ENCODE peak calls at places on chromosomes 12 and 14, in ten cellular contexts. B is body of pancreas, C is mammary epithelial cell, F is iPS DF 6.9, H is PC-9, S is thyroid gland, P is Caco-2, K is pancreas, A is fibroblast of lung, N is transverse colon. D is an unnamed sample. For H3K36me3, the result is how much of the 10 kb centered on the place peaks cover.

GRCh38 chr12:120216742-120217595 is 16.1 kb upstream of the RPLP0 start:
- DNase-seq in A (no peak), P (no peak), K (no peak), H (no peak), N (no peak), F (no peak), S (no peak), C (no peak), B (no peak), D (no peak)

GRCh38 chr14:99884834-99885648 is 91.8 kb downstream of the EML1 start:
- DNase-seq in F (no peak), B (peak), K (no peak), N (no peak), P (peak), H (no peak), S (no peak), A (peak), C (peak), D (peak)

GRCh38 chr14:34098045-34098984 is 147.4 kb upstream of the EGLN3 start:
- DNase-seq in P (peak), C (peak), B (peak), H (peak), K (peak), A (peak), N (peak), S (peak), F (no peak), D (peak)

GRCh38 chr14:33347816-33348215 is 409.1 kb downstream of the NPAS3 start:
- DNase-seq in N (no peak), S (no peak), K (no peak), A (peak), P (no peak), C (no peak), B (no peak), F (no peak), H (no peak), D (no peak)

GRCh38 chr14:54556535-54556934 is 10.4 kb upstream of the SAMD4A start:
- DNase-seq in C (no peak), K (no peak), P (peak), F (no peak), S (no peak), N (no peak), A (no peak), H (no peak), B (no peak), D (no peak)

GRCh38 chr12:28575593-28576205 is 385.4 kb downstream of the CCDC91 start:
- DNase-seq in S (no peak), H (no peak), K (no peak), F (no peak), P (no peak), C (no peak), B (no peak), N (no peak), A (no peak), D (no peak)

GRCh38 chr14:68794856-68795601 is 2.2 kb upstream of the ZFP36L1 start:
- DNase-seq in N (peak), A (peak), H (peak), S (peak), B (peak), P (no peak), C (peak), F (no peak), K (peak), D (peak)

GRCh38 chr12:49903351-49903699 is 375 bp downstream of the FAIM2 start:
- DNase-seq in B (peak), C (no peak), N (no peak), F (no peak), S (no peak), H (no peak), A (no peak), K (no peak), P (no peak), D (no peak)

GRCh38 chr12:75877588-75878381 is 153.8 kb downstream of the PHLDA1 start:
- DNase-seq in A (no peak), B (no peak), P (no peak), S (peak), H (no peak), C (peak), N (no peak), F (no peak), K (no peak), D (no peak)

GRCh38 chr12:25052191-25053020 is 103.5 kb upstream of the BCAT1 start:
- DNase-seq in N (peak), A (no peak), B (peak), F (no peak), K (no peak), C (no peak), S (no peak), H (no peak), P (peak), D (no peak)

GRCh38 chr14:77516111-77516510 is 17.5 kb upstream of the ISM2 start:
- DNase-seq in C (no peak), K (no peak), B (no peak), F (no peak), N (no peak), H (no peak), P (no peak), S (no peak), A (peak), D (no peak)

GRCh38 chr12:23221066-23221465 is 596.1 kb downstream of the ETNK1 start:
- DNase-seq in P (peak), B (no peak), H (no peak), C (peak), A (no peak), N (no peak), S (peak), K (no peak), F (peak), D (no peak)

GRCh38 chr14:56580317-56580711 is 716 bp downstream of the TMEM260 start:
- DNase-seq in A (no peak), F (no peak), C (no peak), P (no peak), S (no peak), H (no peak), N (no peak), B (no peak), K (no peak), D (no peak)

GRCh38 chr14:52325126-52325525 is 11.0 kb downstream of the PTGER2 start:
- DNase-seq in S (no peak), K (no peak), P (no peak), C (peak), F (no peak), B (no peak), N (no peak), H (no peak), A (peak), D (no peak)

GRCh38 chr14:104656014-104656714 is 33.3 kb upstream of the INF2 start:
- DNase-seq in P (no peak), H (no peak), B (no peak), F (no peak), S (no peak), K (no peak), N (no peak), C (no peak), A (no peak), D (no peak)

GRCh38 chr12:112214064-112214463 is 88.7 kb downstream of the TRAFD1 start:
- DNase-seq in C (no peak), N (no peak), A (no peak), S (no peak), F (no peak), P (no peak), H (no peak), B (no peak), K (no peak), D (no peak)

GRCh38 chr12:42588981-42589464 is 523 bp downstream of the PRICKLE1 start:
- DNase-seq in S (peak), C (peak), A (no peak), N (peak), P (peak), B (peak), K (peak), F (no peak), H (peak), D (peak)

GRCh38 chr12:105357162-105357691 is 26.7 kb downstream of the C12orf75 start:
- DNase-seq in S (no peak), H (no peak), C (no peak), K (no peak), N (no peak), A (peak), F (no peak), B (no peak), P (peak), D (no peak)

GRCh38 chr12:79327465-79327864 is 363.3 kb downstream of the PAWR start:
- DNase-seq in N (no peak), C (no peak), F (no peak), A (no peak), K (no peak), B (no peak), P (no peak), H (no peak), S (no peak), D (no peak)

GRCh38 chr14:20477211-20477876 is 8.1 kb downstream of the PNP start:
- DNase-seq in B (peak), K (no peak), H (peak), N (no peak), S (peak), A (peak), P (no peak), C (peak), F (no peak), D (no peak)

GRCh38 chr14:64729386-64730060 is 25.3 kb downstream of the PLEKHG3 start:
- DNase-seq in C (no peak), N (no peak), F (no peak), B (no peak), S (no peak), K (no peak), A (no peak), H (no peak), P (no peak), D (no peak)

GRCh38 chr12:131897875-131898274 is 3.5 kb downstream of the ULK1 start:
- DNase-seq in S (no peak), F (no peak), C (no peak), K (peak), A (no peak), N (no peak), P (no peak), B (peak), H (no peak), D (no peak)

GRCh38 chr12:13101854-13102375 is 1.6 kb downstream of the GSG1 start:
- DNase-seq in P (peak), B (peak), K (peak), F (no peak), A (peak), H (peak), N (peak), C (peak), S (peak), D (no peak)

GRCh38 chr12:60205500-60205899 is 609.7 kb downstream of the SLC16A7 start:
- DNase-seq in P (no peak), N (no peak), B (peak), S (peak), H (peak), C (peak), A (peak), K (peak), F (no peak), D (no peak)

GRCh38 chr12:132955933-132956725 is at the start of gene ZNF605:
- DNase-seq in N (peak), A (peak), K (peak), S (peak), B (peak), C (peak), H (peak), F (peak), P (peak), D (peak)

GRCh38 chr14:70073924-70074566 is 114.7 kb downstream of the SLC8A3 start:
- DNase-seq in A (peak), F (peak), S (peak), N (peak), P (peak), C (peak), B (peak), K (peak), H (peak), D (peak)

GRCh38 chr14:89767861-89768268 is 186.7 kb downstream of the EFCAB11 start:
- DNase-seq in A (peak), B (peak), H (no peak), K (peak), N (peak), C (peak), S (peak), P (peak), F (peak), D (no peak)

GRCh38 chr12:120362516-120363273 is 6.3 kb downstream of the MSI1 start:
- DNase-seq in F (no peak), N (no peak), S (no peak), H (no peak), P (no peak), K (no peak), C (no peak), A (no peak), B (no peak), D (no peak)

GRCh38 chr14:73731111-73731510 is 16.9 kb upstream of the PNMA1 start:
- DNase-seq in K (no peak), S (no peak), F (no peak), B (no peak), P (no peak), A (no peak), C (no peak), N (no peak), H (no peak), D (no peak)

GRCh38 chr12:76030378-76031080 is 1.0 kb downstream of the PHLDA1 start:
- DNase-seq in K (peak), P (peak), H (peak), N (peak), B (peak), F (no peak), S (peak), C (no peak), A (peak), D (peak)

GRCh38 chr14:97527993-97528392 is 730.8 kb downstream of the VRK1 start:
- DNase-seq in A (no peak), H (no peak), P (no peak), C (no peak), N (no peak), S (no peak), K (no peak), F (no peak), B (no peak), D (no peak)

GRCh38 chr12:62934799-62935674 is at the start of gene PPM1H:
- DNase-seq in P (peak), F (peak), C (peak), S (peak), A (no peak), H (peak), N (peak), B (peak), K (peak), D (peak)

GRCh38 chr14:72513994-72514659 is 379.8 kb downstream of the DPF3 start:
- DNase-seq in P (peak), S (peak), B (no peak), C (peak), N (no peak), K (no peak), A (peak), F (peak), H (no peak), D (no peak)

GRCh38 chr14:69999246-69999645 is 120.0 kb downstream of the SMOC1 start:
- DNase-seq in B (peak), S (no peak), K (peak), C (peak), H (no peak), F (no peak), A (peak), N (no peak), P (no peak), D (no peak)

GRCh38 chr14:101288436-101289229 is 272.7 kb upstream of the DIO3 start:
- DNase-seq in K (peak), N (no peak), C (no peak), F (no peak), B (peak), S (no peak), A (no peak), H (no peak), P (no peak), D (peak)

GRCh38 chr12:127991408-127991940 is 275.5 kb upstream of the TMEM132C start:
- DNase-seq in A (no peak), S (no peak), H (no peak), P (no peak), F (no peak), K (no peak), B (no peak), C (no peak), N (no peak), D (no peak)

GRCh38 chr12:73053903-73054302 is 781.7 kb downstream of the TRHDE start:
- DNase-seq in A (no peak), K (no peak), N (no peak), C (no peak), F (no peak), P (no peak), H (no peak), S (no peak), B (no peak), D (no peak)

GRCh38 chr12:73057428-73057827 is 785.3 kb downstream of the TRHDE start:
- DNase-seq in C (no peak), H (no peak), F (no peak), S (no peak), N (no peak), P (peak), A (no peak), B (no peak), K (no peak), D (no peak)
- H3K36me3 ChIP-seq in C (under half), H (under half), F (under half), S (under half), N (under half), P (under half), A (under half), B (under half), K (under half), D (under half)

DNA sequence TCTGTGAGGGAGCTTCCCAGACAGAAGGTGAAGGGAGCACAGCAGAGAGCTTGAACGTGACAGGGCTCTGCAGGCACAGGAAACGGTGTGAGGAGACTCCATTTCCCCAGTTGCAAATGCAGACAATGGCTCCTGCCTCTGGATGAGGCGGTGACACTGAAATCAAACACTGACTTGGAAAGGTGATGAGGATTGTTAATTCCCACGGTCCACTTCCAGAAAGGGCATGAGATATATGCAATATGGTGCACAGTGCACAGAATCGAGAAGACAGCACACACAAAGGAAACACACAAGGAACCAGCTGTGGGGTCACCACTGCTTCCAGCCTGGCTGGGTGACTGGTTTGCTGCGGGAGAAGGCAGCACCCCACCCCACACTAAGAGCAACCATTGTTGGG is 42.0 kb downstream of the SYNE3 start:
- DNase-seq in A (no peak), C (no peak), F (no peak), K (no peak), N (no peak), S (no peak), P (no peak), B (no peak), H (no peak), D (no peak)
- H3K36me3 ChIP-seq in A (under half), C (under half), F (under half), K (under half), N (under half), S (under half), P (under half), B (under half), H (under half), D (under half)

GRCh38 chr14:31388687-31389413 is 31.5 kb downstream of the HEATR5A start:
- DNase-seq in B (no peak), H (no peak), N (no peak), C (no peak), K (no peak), S (no peak), F (no peak), A (no peak), P (no peak), D (no peak)
- H3K36me3 ChIP-seq in B (under half), H (under half), N (under half), C (under half), K (under half), S (under half), F (under half), A (under half), P (under half), D (under half)

DNA sequence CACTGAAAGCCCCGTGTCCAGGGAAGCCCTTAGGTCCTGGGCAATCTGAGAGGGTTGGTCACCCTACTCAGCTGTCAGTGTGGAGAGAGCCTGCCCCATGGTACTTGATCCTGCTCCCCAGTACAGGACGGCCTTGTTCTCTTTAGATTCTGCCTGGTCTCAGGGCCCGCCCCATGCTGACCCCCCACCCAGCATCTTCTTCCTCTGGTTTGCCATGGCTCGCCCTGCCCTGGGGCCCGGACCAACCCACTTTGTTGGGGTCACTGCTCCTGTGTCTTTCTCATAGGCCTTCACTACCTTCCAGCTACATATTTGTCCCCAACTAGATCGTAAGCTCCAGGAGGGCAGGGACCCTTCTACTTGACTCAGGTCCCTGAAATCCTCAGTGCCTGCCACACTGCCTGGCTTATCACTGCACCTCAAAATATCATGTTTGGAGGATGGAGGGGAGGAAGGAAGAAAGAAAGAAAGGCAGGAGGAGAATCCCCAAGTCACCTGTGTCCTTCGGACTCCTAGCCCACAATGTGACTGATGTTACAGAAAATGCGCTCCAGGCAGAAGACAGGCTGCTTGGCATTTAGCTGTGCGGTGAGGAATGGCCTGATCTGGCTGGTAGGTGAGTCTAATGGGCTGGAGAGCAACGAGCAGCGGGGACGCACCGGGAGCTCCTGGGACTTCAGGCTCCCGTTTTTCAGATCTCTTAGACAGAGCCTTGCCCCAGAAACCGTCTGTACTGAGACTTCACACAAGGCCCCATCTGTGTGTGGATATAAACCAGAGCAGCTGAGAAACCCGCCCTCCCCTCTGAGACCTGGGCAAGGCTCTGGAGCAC is 66.1 kb downstream of the C14orf132 start:
- DNase-seq in F (no peak), H (no peak), N (no peak), K (no peak), C (no peak), S (no peak), P (no peak), B (no peak), A (no peak), D (peak)
- H3K36me3 ChIP-seq in F (under half), H (under half), N (under half), K (under half), C (under half), S (under half), P (under half), B (under half), A (under half), D (under half)

D was measured in uterus.